ENCODE peak calls at places on chromosome 1, in seven cellular contexts. C is body of pancreas; A is lower lobe of right lung; V is T1000; J is GM19239; L is KG1; Q is naive thymus-derived CD4-positive, alpha-beta T cell. H is an unnamed sample.
A peak's percentile ranks its signal among the peaks of the same experiment; 100 is the strongest.

GRCh38 chr1:62384276-62385005 is 52.4 kb upstream of the USP1 start:
- DNase-seq in C (peak; percentile 42), A (no peak), V (no peak), J (no peak), L (no peak), Q (no peak), H (no peak)

GRCh38 chr1:200626853-200627534 is 6.4 kb upstream of the KIF14 start:
- DNase-seq in C (no peak), A (no peak), V (no peak), J (no peak), L (no peak), Q (no peak), H (no peak)

GRCh38 chr1:30014031-30014430 is 709.4 kb downstream of the MATN1 start:
- DNase-seq in C (no peak), A (no peak), V (no peak), J (no peak), L (no peak), Q (no peak), H (no peak)

GRCh38 chr1:156346636-156347035 is 8.3 kb downstream of the TSACC start:
- DNase-seq in C (no peak), A (no peak), V (no peak), J (no peak), L (no peak), Q (no peak), H (no peak)

GRCh38 chr1:4963251-4963650 is 308.8 kb downstream of the AJAP1 start:
- DNase-seq in C (no peak), A (no peak), V (peak; percentile 5), J (no peak), L (no peak), Q (no peak), H (no peak)

GRCh38 chr1:93501399-93501798 is 53.5 kb downstream of the FNBP1L start:
- DNase-seq in C (no peak), A (no peak), V (no peak), J (no peak), L (no peak), Q (no peak), H (no peak)

GRCh38 chr1:119728007-119728406 is 16.3 kb downstream of the PHGDH start:
- DNase-seq in C (no peak), A (no peak), V (no peak), J (no peak), L (no peak), Q (no peak), H (no peak)

GRCh38 chr1:221228594-221228993 is 349.4 kb downstream of the HLX start:
- DNase-seq in C (no peak), A (no peak), V (no peak), J (no peak), L (no peak), Q (no peak), H (no peak)

H was measured in germinal center.